ENCODE peak calls at places on chromosome X, in five cellular contexts. P is right atrium auricular region, W is left ventricle myocardium inferior, S is tibial artery, Y is right cardiac atrium. I is an unnamed sample. For H3K4me1, the result is how much of the 10 kb centered on the place peaks cover.

GRCh38 chrX:9765737-9766098 is at the start of gene GPR143:
- DNase-seq in P (no peak), W (no peak), S (no peak), Y (no peak), I (peak)

GRCh38 chrX:118865231-118865630 is 41.6 kb downstream of the ZCCHC12 start:
- DNase-seq in P (no peak), W (no peak), S (no peak), Y (no peak), I (no peak)

GRCh38 chrX:71365356-71365875 is 741 bp upstream of the TAF1 start:
- DNase-seq in P (no peak), W (no peak), S (no peak), Y (no peak), I (no peak)

GRCh38 chrX:85698921-85699320 is 319.5 kb upstream of the POF1B start:
- DNase-seq in P (no peak), W (no peak), S (no peak), Y (no peak), I (no peak)

GRCh38 chrX:135985123-135985973 is at the start of gene SLC9A6:
- DNase-seq in P (no peak), W (peak), S (peak), Y (peak), I (peak)

GRCh38 chrX:149512225-149512885 is 7.2 kb upstream of the IDS start:
- DNase-seq in P (peak), W (peak), S (no peak), Y (peak), I (peak)

GRCh38 chrX:97168646-97169045 is 284.9 kb downstream of the RPA4 start:
- DNase-seq in P (no peak), W (no peak), S (no peak), Y (no peak), I (no peak)

GRCh38 chrX:37441377-37441776 is 92.2 kb downstream of the PRRG1 start:
- DNase-seq in P (no peak), W (no peak), S (no peak), Y (no peak), I (no peak)

GRCh38 chrX:110188701-110189558 is 129.0 kb downstream of the AMMECR1 start:
- DNase-seq in P (no peak), W (no peak), S (no peak), Y (no peak), I (no peak)

GRCh38 chrX:19624754-19625153 is 109.4 kb upstream of the MAP3K15 start:
- DNase-seq in P (no peak), W (no peak), S (no peak), Y (no peak), I (no peak)

GRCh38 chrX:108186811-108187210 is 95.2 kb downstream of the ATG4A start:
- DNase-seq in P (no peak), W (no peak), S (no peak), Y (no peak), I (no peak)

GRCh38 chrX:97398030-97398551 is 514.4 kb downstream of the RPA4 start:
- DNase-seq in P (no peak), W (no peak), S (no peak), Y (no peak), I (no peak)

GRCh38 chrX:17294561-17294960 is 80.4 kb upstream of the NHS start:
- DNase-seq in P (no peak), W (no peak), S (no peak), Y (no peak), I (no peak)

GRCh38 chrX:48045410-48046311 is 25.8 kb downstream of the ZNF630 start:
- DNase-seq in P (no peak), W (peak), S (no peak), Y (peak), I (peak)

GRCh38 chrX:5702890-5703289 is 525.8 kb downstream of the NLGN4X start:
- DNase-seq in P (no peak), W (no peak), S (no peak), Y (no peak), I (no peak)

GRCh38 chrX:47540754-47541538 is 20.1 kb upstream of the ARAF start:
- DNase-seq in P (peak), W (peak), S (peak), Y (peak), I (peak)

GRCh38 chrX:49919617-49920016 is 2.8 kb upstream of the CLCN5 start:
- DNase-seq in P (peak), W (peak), S (peak), Y (peak), I (peak)

GRCh38 chrX:45771560-45772340 is 571.1 kb upstream of the DIPK2B start:
- DNase-seq in P (no peak), W (peak), S (no peak), Y (peak), I (no peak)

DNA sequence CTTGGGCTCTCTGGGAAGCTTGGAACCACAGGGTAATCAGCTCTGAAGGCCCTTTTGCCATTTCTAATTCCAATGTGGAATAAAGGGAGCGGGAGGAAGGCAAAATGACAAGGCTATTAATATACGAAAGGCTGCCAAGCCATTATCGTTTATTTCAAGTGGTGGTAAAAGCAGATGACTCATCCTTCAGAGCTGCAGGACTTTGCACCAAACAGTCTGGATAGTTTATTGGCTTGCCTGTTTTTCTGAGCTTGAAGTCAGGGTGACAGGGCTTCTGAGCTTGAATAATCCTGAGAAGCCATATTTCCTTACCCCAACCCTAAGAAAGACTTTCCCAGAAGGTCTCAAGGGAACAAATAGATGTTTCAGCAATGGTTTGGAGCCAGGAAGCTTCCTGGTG is 7.7 kb upstream of the GABRE start:
- DNase-seq in P (no peak), W (no peak), S (no peak), Y (no peak), I (no peak)
- H3K4me1 ChIP-seq in P (under half), W (under half), S (under half), Y (under half), I (under half)

GRCh38 chrX:12614266-12614665 is 176.9 kb upstream of the PRPS2 start:
- DNase-seq in P (no peak), W (no peak), S (no peak), Y (no peak), I (no peak)
- H3K4me1 ChIP-seq in P (under half), W (under half), S (under half), Y (under half), I (under half)

GRCh38 chrX:151984328-151984727 is 9.9 kb upstream of the GABRE start:
- DNase-seq in P (no peak), W (no peak), S (no peak), Y (no peak), I (no peak)

GRCh38 chrX:151985955-151986354 is 11.5 kb upstream of the GABRE start:
- DNase-seq in P (no peak), W (peak), S (peak), Y (peak), I (no peak)

GRCh38 chrX:151987108-151987507 is 12.6 kb upstream of the GABRE start:
- DNase-seq in P (no peak), W (no peak), S (no peak), Y (no peak), I (no peak)

GRCh38 chrX:151984891-151985290 is 10.4 kb upstream of the GABRE start:
- DNase-seq in P (no peak), W (no peak), S (no peak), Y (no peak), I (no peak)

DNA sequence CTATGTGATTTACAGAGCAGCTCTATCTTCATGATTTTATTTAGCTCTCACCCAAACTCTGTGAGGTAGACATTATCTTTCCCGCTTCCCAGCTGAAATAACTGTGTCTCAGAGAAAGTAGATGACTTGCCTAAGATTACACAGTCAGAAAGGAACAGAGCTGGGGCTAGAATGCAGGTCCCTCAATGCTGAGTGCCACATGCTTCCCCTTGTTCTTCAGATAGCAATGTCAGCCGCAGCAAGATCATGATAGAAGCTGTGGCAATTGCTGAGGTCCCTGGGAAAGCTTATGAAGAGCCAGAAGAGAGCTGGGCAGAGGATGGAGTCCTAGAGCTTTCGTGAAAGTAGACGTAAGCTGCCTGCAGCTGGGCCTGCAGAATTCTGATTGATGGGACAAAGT is 11.1 kb upstream of the GABRE start:
- DNase-seq in P (no peak), W (no peak), S (no peak), Y (no peak), I (no peak)
- H3K4me1 ChIP-seq in P (under half), W (under half), S (under half), Y (under half), I (under half)

GRCh38 chrX:153639177-153640044 is 7.6 kb upstream of the DUSP9 start:
- DNase-seq in P (no peak), W (no peak), S (no peak), Y (no peak), I (no peak)
- H3K4me1 ChIP-seq in P (under half), W (under half), S (under half), Y (under half), I (under half)

DNA sequence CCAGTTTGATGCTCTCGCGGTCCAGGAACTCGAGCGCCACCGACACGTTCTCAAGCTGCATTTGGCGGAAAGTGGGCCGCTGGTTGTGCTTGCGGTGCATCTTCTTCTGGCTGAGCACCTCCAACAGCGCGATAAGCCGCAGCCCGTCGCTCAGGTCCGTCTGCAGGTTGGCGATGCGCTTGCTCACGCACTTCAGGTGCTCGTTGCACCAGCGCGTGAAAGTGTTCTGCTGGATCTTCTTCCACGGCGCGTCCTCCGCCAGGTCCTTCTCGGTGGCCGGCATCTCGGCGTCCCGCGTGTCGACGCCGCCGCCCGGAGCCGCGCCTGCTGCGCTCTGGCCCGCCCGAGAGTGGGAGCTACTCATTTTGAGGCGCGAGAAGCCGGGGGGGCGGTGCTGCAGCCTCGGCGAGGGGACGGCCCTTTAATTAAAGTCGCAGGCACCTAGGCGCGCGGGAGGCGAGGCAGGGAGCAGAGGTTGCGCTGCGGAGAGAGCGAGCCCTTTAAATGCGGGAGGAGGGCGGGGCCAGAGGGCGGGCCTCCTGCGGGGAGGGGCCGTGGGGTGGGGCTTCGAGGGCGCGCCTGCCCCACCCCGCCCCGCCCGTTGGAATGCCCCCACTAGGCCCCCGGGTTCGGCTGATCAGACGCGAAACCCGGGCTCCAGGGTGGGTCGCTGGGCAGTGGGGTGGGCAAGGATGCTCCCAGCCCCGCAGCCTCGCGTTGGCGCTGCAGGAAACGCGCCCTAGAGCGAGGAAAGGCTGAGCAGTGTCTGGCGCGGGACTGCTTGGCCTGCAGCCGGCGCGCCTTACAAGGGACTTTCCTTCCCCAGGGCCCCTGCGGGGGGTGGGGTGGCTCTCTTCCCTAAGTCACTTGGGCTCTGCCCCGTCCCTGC is 3.3 kb downstream of the FLNA start:
- DNase-seq in P (peak), W (peak), S (peak), Y (peak), I (peak)
- H3K4me1 ChIP-seq in P (under half), W (half or more), S (under half), Y (under half), I (under half)

I was measured in testis.